ENCODE peak calls at places on chromosomes 6 and 20, in four cellular contexts. Q is HT-29; Y is stimulated activated CD8-positive, alpha-beta memory T cell treated with anti-CD3 and anti-CD28 coated beads, Interleukin-12 subunit alpha, Interleukin-12 subunit beta, amount 100 ng/mL, for 4 hours; R is activated naive CD4-positive, alpha-beta T cell. G is an unnamed sample.

GRCh38 chr20:32585519-32586127 is 490 bp upstream of the NOL4L start:
- DNase-seq in Q (no peak), Y (no peak), R (no peak), G (no peak)

GRCh38 chr6:73746776-73747175 is 50.8 kb downstream of the CD109 start:
- DNase-seq in Q (no peak), Y (no peak), R (no peak), G (no peak)

GRCh38 chr6:130473886-130474285 is 108.1 kb downstream of the TMEM200A start:
- DNase-seq in Q (no peak), Y (no peak), R (no peak), G (no peak)

GRCh38 chr6:154621611-154622010 is 111.1 kb upstream of the CNKSR3 start:
- DNase-seq in Q (no peak), Y (no peak), R (no peak), G (no peak)

GRCh38 chr6:23180504-23181293 is 611.3 kb downstream of the HDGFL1 start:
- DNase-seq in Q (no peak), Y (no peak), R (no peak), G (no peak)

GRCh38 chr6:28349892-28350737 is at the start of gene ZKSCAN3:
- DNase-seq in Q (peak), Y (peak), R (peak), G (peak)

GRCh38 chr20:24382775-24383174 is 86.7 kb upstream of the SYNDIG1 start:
- DNase-seq in Q (no peak), Y (no peak), R (no peak), G (no peak)

GRCh38 chr20:22428051-22428450 is 156.3 kb downstream of the FOXA2 start:
- DNase-seq in Q (no peak), Y (no peak), R (no peak), G (peak)

GRCh38 chr20:53609501-53610445 is 16.1 kb upstream of the ZNF217 start:
- DNase-seq in Q (peak), Y (peak), R (peak), G (peak)

GRCh38 chr6:154096316-154096715 is 57.3 kb downstream of the OPRM1 start:
- DNase-seq in Q (no peak), Y (no peak), R (no peak), G (no peak)

GRCh38 chr6:5968817-5969726 is 37.7 kb downstream of the NRN1 start:
- DNase-seq in Q (peak), Y (no peak), R (no peak), G (peak)

GRCh38 chr6:157822221-157823000 is 635 bp upstream of the SNX9 start:
- DNase-seq in Q (no peak), Y (no peak), R (peak), G (no peak)

GRCh38 chr6:4125933-4126864 is 9.2 kb downstream of the ECI2 start:
- DNase-seq in Q (peak), Y (no peak), R (no peak), G (peak)

GRCh38 chr20:57133926-57134650 is 132.4 kb downstream of the BMP7 start:
- DNase-seq in Q (no peak), Y (no peak), R (no peak), G (no peak)

GRCh38 chr6:167329014-167329413 is 4.1 kb downstream of the TTLL2 start:
- DNase-seq in Q (no peak), Y (no peak), R (no peak), G (no peak)

GRCh38 chr6:40586800-40587201 is 363 bp downstream of the LRFN2 start:
- DNase-seq in Q (no peak), Y (no peak), R (no peak), G (no peak)

GRCh38 chr6:71460933-71461332 is 172.3 kb downstream of the OGFRL1 start:
- DNase-seq in Q (no peak), Y (no peak), R (no peak), G (no peak)